ENCODE peak calls at places on chromosomes 16 and 17, in six cellular contexts. M, Z, U, T, R and V are unnamed samples.

GRCh38 chr16:52436646-52437645 is 110.0 kb downstream of the TOX3 start:
- DNase-seq in M (no peak), T (peak), R (no peak), U (no peak), Z (no peak), V (no peak)

GRCh38 chr16:56611281-56611833 is 3.0 kb downstream of the MT2A start:
- DNase-seq in Z (no peak), U (no peak), R (peak), T (no peak), M (no peak), V (no peak)

GRCh38 chr17:70271672-70272071 is 102.3 kb downstream of the KCNJ2 start:
- DNase-seq in R (no peak), U (no peak), T (peak), M (no peak), Z (no peak), V (no peak)

GRCh38 chr16:52497067-52497816 is 49.7 kb downstream of the TOX3 start:
- DNase-seq in T (no peak), R (no peak), U (no peak), M (no peak), Z (no peak), V (no peak)

GRCh38 chr16:30180741-30181140 is 2.7 kb upstream of the CORO1A start:
- DNase-seq in M (no peak), T (no peak), U (no peak), R (no peak), Z (no peak), V (no peak)

GRCh38 chr17:35849469-35850348 is 19.0 kb downstream of the HEATR9 start:
- DNase-seq in T (peak), Z (peak), M (no peak), R (peak), U (peak), V (no peak)

GRCh38 chr16:89360760-89361435 is 129.5 kb downstream of the ANKRD11 start:
- DNase-seq in Z (no peak), T (no peak), R (no peak), M (peak), U (peak), V (no peak)

GRCh38 chr16:80619824-80620223 is 79.0 kb downstream of the DYNLRB2 start:
- DNase-seq in M (no peak), Z (peak), T (no peak), U (no peak), R (no peak), V (no peak)

GRCh38 chr16:7345423-7345822 is 12.8 kb downstream of the RBFOX1 start:
- DNase-seq in U (no peak), T (no peak), M (no peak), R (no peak), Z (no peak), V (no peak)

GRCh38 chr17:79930077-79930785 is 91.0 kb upstream of the CBX4 start:
- DNase-seq in T (no peak), R (no peak), Z (no peak), M (no peak), U (no peak), V (no peak)

GRCh38 chr17:80953471-80954315 is 37.9 kb upstream of the CHMP6 start:
- DNase-seq in R (no peak), Z (no peak), M (no peak), T (no peak), U (no peak), V (no peak)

GRCh38 chr17:43341705-43342600 is 56.8 kb upstream of the ARL4D start:
- DNase-seq in R (peak), Z (no peak), U (no peak), T (no peak), M (no peak), V (no peak)

GRCh38 chr16:29839822-29840221 is 19.6 kb downstream of the MVP start:
- DNase-seq in T (no peak), Z (no peak), R (no peak), U (no peak), M (no peak), V (no peak)

GRCh38 chr17:36714789-36715188 is 113.4 kb downstream of the MRM1 start:
- DNase-seq in R (no peak), M (no peak), Z (no peak), U (no peak), T (no peak), V (no peak)